ENCODE peak calls at places on chromosome 3, in nine cellular contexts. D is adrenal gland, Y is HCT116, A is heart left ventricle, X is spleen, Z is body of pancreas, K is thyroid gland, Q is GM12878, O is stomach. R is an unnamed sample.

GRCh38 chr3:126573492-126574117 is 14.9 kb upstream of the C3orf22 start:
- DNase-seq in D (no peak), Y (no peak), A (no peak), X (no peak), Z (no peak), K (peak), Q (no peak), O (peak), R (peak)

GRCh38 chr3:183555541-183556081 is at the start of gene KLHL6:
- DNase-seq in D (peak), Y (no peak), A (peak), X (peak), Z (no peak), K (no peak), Q (peak), O (peak), R (peak)

GRCh38 chr3:172080503-172080902 is 41.1 kb downstream of the FNDC3B start:
- DNase-seq in D (no peak), Y (no peak), A (no peak), X (no peak), Z (no peak), K (no peak), Q (no peak), O (no peak), R (no peak)

GRCh38 chr3:148931574-148931973 is 59.8 kb upstream of the GYG1 start:
- DNase-seq in D (no peak), Y (no peak), A (no peak), X (no peak), Z (no peak), K (no peak), Q (no peak), O (no peak), R (no peak)

GRCh38 chr3:127053979-127054378 is 71.1 kb downstream of the PLXNA1 start:
- DNase-seq in D (no peak), Y (no peak), A (no peak), X (peak), Z (no peak), K (peak), Q (no peak), O (no peak), R (no peak)

GRCh38 chr3:61601831-61602230 is 40.5 kb downstream of the PTPRG start:
- DNase-seq in D (no peak), Y (no peak), A (peak), X (no peak), Z (no peak), K (no peak), Q (no peak), O (no peak), R (no peak)

GRCh38 chr3:177905173-177905894 is 630.9 kb upstream of the KCNMB2 start:
- DNase-seq in D (no peak), Y (no peak), A (no peak), X (no peak), Z (no peak), K (peak), Q (no peak), O (no peak), R (no peak)

GRCh38 chr3:42655980-42656679 is 2.6 kb downstream of the ZBTB47 start:
- DNase-seq in D (peak), Y (no peak), A (peak), X (no peak), Z (no peak), K (no peak), Q (no peak), O (no peak), R (no peak)

GRCh38 chr3:9779721-9780450 is 10.1 kb upstream of the CAMK1 start:
- DNase-seq in D (no peak), Y (no peak), A (no peak), X (peak), Z (no peak), K (peak), Q (peak), O (no peak), R (peak)

GRCh38 chr3:9135930-9136525 is 113.4 kb downstream of the SRGAP3 start:
- DNase-seq in D (no peak), Y (no peak), A (no peak), X (no peak), Z (no peak), K (peak), Q (no peak), O (no peak), R (no peak)

GRCh38 chr3:144104679-144105078 is 133.1 kb downstream of the DIPK2A start:
- DNase-seq in D (no peak), Y (no peak), A (no peak), X (no peak), Z (no peak), K (no peak), Q (no peak), O (no peak), R (no peak)

GRCh38 chr3:194675081-194675640 is 3.2 kb upstream of the LSG1 start:
- DNase-seq in D (no peak), Y (no peak), A (no peak), X (no peak), Z (no peak), K (no peak), Q (no peak), O (no peak), R (no peak)

GRCh38 chr3:45896956-45897355 is 10.6 kb downstream of the CCR9 start:
- DNase-seq in D (no peak), Y (no peak), A (no peak), X (no peak), Z (no peak), K (no peak), Q (no peak), O (no peak), R (no peak)

GRCh38 chr3:121072128-121072527 is 164.1 kb downstream of the STXBP5L start:
- DNase-seq in D (no peak), Y (no peak), A (no peak), X (no peak), Z (no peak), K (peak), Q (no peak), O (no peak), R (no peak)

GRCh38 chr3:182609575-182610156 is 183.6 kb upstream of the ATP11B start:
- DNase-seq in D (no peak), Y (peak), A (no peak), X (no peak), Z (peak), K (peak), Q (no peak), O (peak), R (peak)

GRCh38 chr3:11335056-11335608 is 62.9 kb downstream of the ATG7 start:
- DNase-seq in D (no peak), Y (peak), A (no peak), X (no peak), Z (no peak), K (no peak), Q (peak), O (no peak), R (no peak)

GRCh38 chr3:8191406-8191805 is 310.2 kb upstream of the LMCD1 start:
- DNase-seq in D (no peak), Y (no peak), A (no peak), X (no peak), Z (no peak), K (no peak), Q (no peak), O (no peak), R (no peak)

GRCh38 chr3:141326626-141327025 is 41.7 kb upstream of the ZBTB38 start:
- DNase-seq in D (no peak), Y (no peak), A (no peak), X (no peak), Z (no peak), K (no peak), Q (no peak), O (no peak), R (no peak)

GRCh38 chr3:105876745-105877624 is 8.2 kb upstream of the CBLB start:
- DNase-seq in D (no peak), Y (no peak), A (no peak), X (no peak), Z (no peak), K (no peak), Q (no peak), O (no peak), R (no peak)

GRCh38 chr3:198071602-198072285 is 111.7 kb downstream of the LMLN start:
- DNase-seq in D (no peak), Y (peak), A (no peak), X (no peak), Z (no peak), K (no peak), Q (peak), O (no peak), R (no peak)

GRCh38 chr3:15629860-15630597 is 28.5 kb downstream of the BTD start:
- DNase-seq in D (peak), Y (peak), A (peak), X (no peak), Z (peak), K (peak), Q (peak), O (peak), R (peak)

GRCh38 chr3:186067360-186068242 is 41.3 kb downstream of the ETV5 start:
- DNase-seq in D (no peak), Y (no peak), A (no peak), X (no peak), Z (no peak), K (no peak), Q (no peak), O (no peak), R (no peak)

GRCh38 chr3:189806171-189806951 is 175.2 kb downstream of the TP63 start:
- DNase-seq in D (no peak), Y (no peak), A (no peak), X (no peak), Z (no peak), K (no peak), Q (no peak), O (no peak), R (no peak)

GRCh38 chr3:49313902-49314676 is 25.8 kb downstream of the USP4 start:
- DNase-seq in D (no peak), Y (no peak), A (no peak), X (no peak), Z (no peak), K (no peak), Q (peak), O (no peak), R (no peak)

GRCh38 chr3:148556664-148557063 is 141.0 kb upstream of the AGTR1 start:
- DNase-seq in D (no peak), Y (no peak), A (no peak), X (no peak), Z (no peak), K (no peak), Q (no peak), O (no peak), R (no peak)

GRCh38 chr3:66039590-66039887 is 821 bp upstream of the MAGI1 start:
- DNase-seq in D (peak), Y (no peak), A (peak), X (peak), Z (peak), K (peak), Q (no peak), O (peak), R (peak)

GRCh38 chr3:14581334-14582072 is 41.4 kb upstream of the GRIP2 start:
- DNase-seq in D (no peak), Y (no peak), A (no peak), X (no peak), Z (peak), K (no peak), Q (no peak), O (no peak), R (no peak)

GRCh38 chr3:13470894-13471574 is 9.1 kb upstream of the HDAC11 start:
- DNase-seq in D (no peak), Y (no peak), A (no peak), X (peak), Z (no peak), K (no peak), Q (no peak), O (no peak), R (peak)

GRCh38 chr3:140487566-140487965 is 190.3 kb upstream of the TRIM42 start:
- DNase-seq in D (no peak), Y (no peak), A (no peak), X (no peak), Z (no peak), K (no peak), Q (no peak), O (no peak), R (no peak)

GRCh38 chr3:51974963-51975856 is at the start of gene ABHD14A:
- DNase-seq in D (peak), Y (no peak), A (peak), X (peak), Z (peak), K (peak), Q (no peak), O (peak), R (peak)

GRCh38 chr3:45560270-45561020 is 34.1 kb upstream of the LIMD1 start:
- DNase-seq in D (peak), Y (no peak), A (peak), X (no peak), Z (no peak), K (no peak), Q (no peak), O (peak), R (peak)

GRCh38 chr3:163605915-163606314 is 1472.4 kb downstream of the SI start:
- DNase-seq in D (no peak), Y (no peak), A (no peak), X (no peak), Z (no peak), K (no peak), Q (no peak), O (no peak), R (no peak)

GRCh38 chr3:59782664-59783063 is 732.8 kb upstream of the CFAP20DC start:
- DNase-seq in D (no peak), Y (no peak), A (no peak), X (no peak), Z (no peak), K (no peak), Q (no peak), O (no peak), R (no peak)

GRCh38 chr3:50724831-50725230 is 50.1 kb downstream of the DOCK3 start:
- DNase-seq in D (no peak), Y (no peak), A (no peak), X (no peak), Z (no peak), K (no peak), Q (no peak), O (no peak), R (no peak)

GRCh38 chr3:129506272-129506742 is 22.1 kb upstream of the RHO start:
- DNase-seq in D (no peak), Y (no peak), A (no peak), X (peak), Z (no peak), K (peak), Q (no peak), O (no peak), R (no peak)

GRCh38 chr3:99641480-99641879 is 3.1 kb downstream of the COL8A1 start:
- DNase-seq in D (no peak), Y (no peak), A (no peak), X (no peak), Z (no peak), K (no peak), Q (no peak), O (no peak), R (no peak)
- H3K4me3 ChIP-seq in D (peak), Y (no peak), A (peak), X (no peak), Z (no peak), K (no peak), Q (no peak), O (no peak), R (no peak)

GRCh38 chr3:152349397-152349796 is 80.7 kb downstream of the MBNL1 start:
- DNase-seq in D (no peak), Y (no peak), A (no peak), X (no peak), Z (no peak), K (no peak), Q (no peak), O (no peak), R (no peak)
- H3K27ac ChIP-seq in D (no peak), Y (peak), A (no peak), X (peak), Z (no peak), K (no peak), Q (no peak), O (no peak), R (peak)

GRCh38 chr3:138946554-138947302 is at the start of the genes FOXL2 and FOXL2NB:
- DNase-seq in D (peak), Y (no peak), A (no peak), X (peak), Z (no peak), K (no peak), Q (no peak), O (no peak), R (no peak)
- TF ChIP-seq POLR2A in D (peak), Y (no peak), A (no peak), X (no peak), Z (no peak), K (no peak), Q (no peak), O (no peak), R (no peak)

GRCh38 chr3:71131385-71131871 is 452.1 kb downstream of the FOXP1 start:
- DNase-seq in D (no peak), Y (no peak), A (no peak), X (no peak), Z (no peak), K (no peak), Q (no peak), O (no peak), R (no peak)
- H3K4me3 ChIP-seq in D (no peak), Y (no peak), A (peak), X (no peak), Z (no peak), K (no peak), Q (no peak), O (peak), R (peak)

R was measured in transverse colon.